ENCODE peak calls at places on chromosomes 5 and 9, in nine cellular contexts. One of them, this sample, is unnamed.
A peak's percentile ranks its signal among the peaks of the same experiment; 100 is the strongest.

GRCh38 chr5:172059661-172060100 is 53.2 kb upstream of the FBXW11 start:
- DNase-seq in hypothalamus: no peak
- DNase-seq in Peyer's patch: no peak
- DNase-seq in HT1080: peak; percentile 32
- DNase-seq in cardiac fibroblast: peak; percentile 35
- DNase-seq in uterus: no peak
- DNase-seq in stimulated activated CD8-positive, alpha-beta memory T cell treated with anti-CD3 and anti-CD28 coated beads, Interleukin-15, amount 100 ng/mL, for 48 hours: no peak
- DNase-seq in tibial artery: no peak
- DNase-seq in T-helper 2 cell: no peak
- DNase-seq in this sample: no peak

GRCh38 chr5:134552301-134552700 is 26.8 kb downstream of the JADE2 start:
- DNase-seq in hypothalamus: no peak
- DNase-seq in Peyer's patch: no peak
- DNase-seq in HT1080: peak; percentile 84
- DNase-seq in cardiac fibroblast: peak; percentile 99
- DNase-seq in uterus: no peak
- DNase-seq in stimulated activated CD8-positive, alpha-beta memory T cell treated with anti-CD3 and anti-CD28 coated beads, Interleukin-15, amount 100 ng/mL, for 48 hours: no peak
- DNase-seq in tibial artery: peak; percentile 81
- DNase-seq in T-helper 2 cell: no peak
- DNase-seq in this sample: peak; percentile 99

GRCh38 chr5:175728316-175728715 is 70.4 kb downstream of the HRH2 start:
- DNase-seq in hypothalamus: no peak
- DNase-seq in Peyer's patch: no peak
- DNase-seq in HT1080: no peak
- DNase-seq in cardiac fibroblast: no peak
- DNase-seq in uterus: no peak
- DNase-seq in stimulated activated CD8-positive, alpha-beta memory T cell treated with anti-CD3 and anti-CD28 coated beads, Interleukin-15, amount 100 ng/mL, for 48 hours: no peak
- DNase-seq in tibial artery: no peak
- DNase-seq in T-helper 2 cell: no peak
- DNase-seq in this sample: no peak

GRCh38 chr9:68949271-68950000 is 64.5 kb downstream of the PRKACG start:
- DNase-seq in hypothalamus: no peak
- DNase-seq in Peyer's patch: no peak
- DNase-seq in HT1080: peak; percentile 40
- DNase-seq in cardiac fibroblast: peak; percentile 26
- DNase-seq in uterus: no peak
- DNase-seq in stimulated activated CD8-positive, alpha-beta memory T cell treated with anti-CD3 and anti-CD28 coated beads, Interleukin-15, amount 100 ng/mL, for 48 hours: no peak
- DNase-seq in tibial artery: no peak
- DNase-seq in T-helper 2 cell: peak; percentile 53
- DNase-seq in this sample: no peak

GRCh38 chr5:62268239-62268638 is 37.8 kb upstream of the KIF2A start:
- DNase-seq in hypothalamus: no peak
- DNase-seq in Peyer's patch: no peak
- DNase-seq in HT1080: peak; percentile 49
- DNase-seq in cardiac fibroblast: no peak
- DNase-seq in uterus: no peak
- DNase-seq in stimulated activated CD8-positive, alpha-beta memory T cell treated with anti-CD3 and anti-CD28 coated beads, Interleukin-15, amount 100 ng/mL, for 48 hours: no peak
- DNase-seq in tibial artery: no peak
- DNase-seq in T-helper 2 cell: no peak
- DNase-seq in this sample: peak; percentile 30

GRCh38 chr5:39448504-39449128 is 23.8 kb upstream of the DAB2 start:
- DNase-seq in hypothalamus: no peak
- DNase-seq in Peyer's patch: peak; percentile 58
- DNase-seq in HT1080: no peak
- DNase-seq in cardiac fibroblast: no peak
- DNase-seq in uterus: no peak
- DNase-seq in stimulated activated CD8-positive, alpha-beta memory T cell treated with anti-CD3 and anti-CD28 coated beads, Interleukin-15, amount 100 ng/mL, for 48 hours: no peak
- DNase-seq in tibial artery: peak; percentile 34
- DNase-seq in T-helper 2 cell: no peak
- DNase-seq in this sample: no peak

GRCh38 chr9:4661165-4662095 is 664 bp upstream of the PLPP6 start:
- DNase-seq in hypothalamus: no peak
- DNase-seq in Peyer's patch: no peak
- DNase-seq in HT1080: no peak
- DNase-seq in cardiac fibroblast: no peak
- DNase-seq in uterus: no peak
- DNase-seq in stimulated activated CD8-positive, alpha-beta memory T cell treated with anti-CD3 and anti-CD28 coated beads, Interleukin-15, amount 100 ng/mL, for 48 hours: no peak
- DNase-seq in tibial artery: no peak
- DNase-seq in T-helper 2 cell: no peak
- DNase-seq in this sample: peak; percentile 68

GRCh38 chr9:83582026-83582425 is 40.9 kb upstream of the IDNK start:
- DNase-seq in hypothalamus: no peak
- DNase-seq in Peyer's patch: no peak
- DNase-seq in HT1080: peak; percentile 41
- DNase-seq in cardiac fibroblast: peak; percentile 72
- DNase-seq in uterus: no peak
- DNase-seq in stimulated activated CD8-positive, alpha-beta memory T cell treated with anti-CD3 and anti-CD28 coated beads, Interleukin-15, amount 100 ng/mL, for 48 hours: no peak
- DNase-seq in tibial artery: peak; percentile 43
- DNase-seq in T-helper 2 cell: no peak
- DNase-seq in this sample: peak; percentile 18

GRCh38 chr5:464446-464842 is 21.5 kb downstream of the EXOC3 start:
- DNase-seq in hypothalamus: no peak
- DNase-seq in Peyer's patch: peak; percentile 36
- DNase-seq in HT1080: no peak
- DNase-seq in cardiac fibroblast: no peak
- DNase-seq in uterus: no peak
- DNase-seq in stimulated activated CD8-positive, alpha-beta memory T cell treated with anti-CD3 and anti-CD28 coated beads, Interleukin-15, amount 100 ng/mL, for 48 hours: no peak
- DNase-seq in tibial artery: peak; percentile 8
- DNase-seq in T-helper 2 cell: no peak
- DNase-seq in this sample: no peak

GRCh38 chr9:13865869-13866268 is 448.1 kb downstream of the NFIB start:
- DNase-seq in hypothalamus: no peak
- DNase-seq in Peyer's patch: no peak
- DNase-seq in HT1080: no peak
- DNase-seq in cardiac fibroblast: peak; percentile 39
- DNase-seq in uterus: no peak
- DNase-seq in stimulated activated CD8-positive, alpha-beta memory T cell treated with anti-CD3 and anti-CD28 coated beads, Interleukin-15, amount 100 ng/mL, for 48 hours: no peak
- DNase-seq in tibial artery: no peak
- DNase-seq in T-helper 2 cell: no peak
- DNase-seq in this sample: no peak

GRCh38 chr9:127131871-127132270 is 9.4 kb upstream of the ANGPTL2 start:
- DNase-seq in hypothalamus: no peak
- DNase-seq in Peyer's patch: no peak
- DNase-seq in HT1080: peak; percentile 67
- DNase-seq in cardiac fibroblast: peak; percentile 65
- DNase-seq in uterus: no peak
- DNase-seq in stimulated activated CD8-positive, alpha-beta memory T cell treated with anti-CD3 and anti-CD28 coated beads, Interleukin-15, amount 100 ng/mL, for 48 hours: no peak
- DNase-seq in tibial artery: no peak
- DNase-seq in T-helper 2 cell: no peak
- DNase-seq in this sample: peak; percentile 87

GRCh38 chr5:53782620-53783019 is 222.2 kb downstream of the NDUFS4 start:
- DNase-seq in hypothalamus: no peak
- DNase-seq in Peyer's patch: no peak
- DNase-seq in HT1080: no peak
- DNase-seq in cardiac fibroblast: no peak
- DNase-seq in uterus: no peak
- DNase-seq in stimulated activated CD8-positive, alpha-beta memory T cell treated with anti-CD3 and anti-CD28 coated beads, Interleukin-15, amount 100 ng/mL, for 48 hours: no peak
- DNase-seq in tibial artery: no peak
- DNase-seq in T-helper 2 cell: no peak
- DNase-seq in this sample: peak; percentile 6

GRCh38 chr5:55679556-55679955 is 32.6 kb downstream of the SLC38A9 start:
- DNase-seq in hypothalamus: no peak
- DNase-seq in Peyer's patch: no peak
- DNase-seq in HT1080: no peak
- DNase-seq in cardiac fibroblast: no peak
- DNase-seq in uterus: no peak
- DNase-seq in stimulated activated CD8-positive, alpha-beta memory T cell treated with anti-CD3 and anti-CD28 coated beads, Interleukin-15, amount 100 ng/mL, for 48 hours: no peak
- DNase-seq in tibial artery: no peak
- DNase-seq in T-helper 2 cell: no peak
- DNase-seq in this sample: peak; percentile 20

GRCh38 chr9:103991698-103992097 is 102.4 kb upstream of the SMC2 start:
- DNase-seq in hypothalamus: no peak
- DNase-seq in Peyer's patch: no peak
- DNase-seq in HT1080: peak; percentile 11
- DNase-seq in cardiac fibroblast: no peak
- DNase-seq in uterus: no peak
- DNase-seq in stimulated activated CD8-positive, alpha-beta memory T cell treated with anti-CD3 and anti-CD28 coated beads, Interleukin-15, amount 100 ng/mL, for 48 hours: no peak
- DNase-seq in tibial artery: no peak
- DNase-seq in T-helper 2 cell: peak; percentile 91
- DNase-seq in this sample: no peak

GRCh38 chr5:135138116-135138850 is 104.3 kb upstream of the PITX1 start:
- DNase-seq in hypothalamus: no peak
- DNase-seq in Peyer's patch: no peak
- DNase-seq in HT1080: no peak
- DNase-seq in cardiac fibroblast: no peak
- DNase-seq in uterus: no peak
- DNase-seq in stimulated activated CD8-positive, alpha-beta memory T cell treated with anti-CD3 and anti-CD28 coated beads, Interleukin-15, amount 100 ng/mL, for 48 hours: no peak
- DNase-seq in tibial artery: no peak
- DNase-seq in T-helper 2 cell: no peak
- DNase-seq in this sample: no peak

GRCh38 chr9:88559661-88560060 is 24.7 kb downstream of the NXNL2 start:
- DNase-seq in hypothalamus: no peak
- DNase-seq in Peyer's patch: no peak
- DNase-seq in HT1080: peak; percentile 9
- DNase-seq in cardiac fibroblast: peak; percentile 10
- DNase-seq in uterus: no peak
- DNase-seq in stimulated activated CD8-positive, alpha-beta memory T cell treated with anti-CD3 and anti-CD28 coated beads, Interleukin-15, amount 100 ng/mL, for 48 hours: no peak
- DNase-seq in tibial artery: no peak
- DNase-seq in T-helper 2 cell: no peak
- DNase-seq in this sample: no peak

GRCh38 chr9:84322830-84323229 is 17.7 kb downstream of the SLC28A3 start:
- DNase-seq in hypothalamus: no peak
- DNase-seq in Peyer's patch: no peak
- DNase-seq in HT1080: peak; percentile 88
- DNase-seq in cardiac fibroblast: peak; percentile 45
- DNase-seq in uterus: no peak
- DNase-seq in stimulated activated CD8-positive, alpha-beta memory T cell treated with anti-CD3 and anti-CD28 coated beads, Interleukin-15, amount 100 ng/mL, for 48 hours: no peak
- DNase-seq in tibial artery: no peak
- DNase-seq in T-helper 2 cell: no peak
- DNase-seq in this sample: peak; percentile 20

GRCh38 chr5:75622564-75622963 is 11.3 kb downstream of the ANKDD1B start:
- DNase-seq in hypothalamus: no peak
- DNase-seq in Peyer's patch: no peak
- DNase-seq in HT1080: peak; percentile 71
- DNase-seq in cardiac fibroblast: no peak
- DNase-seq in uterus: no peak
- DNase-seq in stimulated activated CD8-positive, alpha-beta memory T cell treated with anti-CD3 and anti-CD28 coated beads, Interleukin-15, amount 100 ng/mL, for 48 hours: no peak
- DNase-seq in tibial artery: no peak
- DNase-seq in T-helper 2 cell: no peak
- DNase-seq in this sample: peak; percentile 73

GRCh38 chr5:150781706-150782614 is 3.4 kb downstream of the SMIM3 start:
- DNase-seq in hypothalamus: no peak
- DNase-seq in Peyer's patch: no peak
- DNase-seq in HT1080: no peak
- DNase-seq in cardiac fibroblast: peak; percentile 95
- DNase-seq in uterus: peak; percentile 62
- DNase-seq in stimulated activated CD8-positive, alpha-beta memory T cell treated with anti-CD3 and anti-CD28 coated beads, Interleukin-15, amount 100 ng/mL, for 48 hours: no peak
- DNase-seq in tibial artery: peak; percentile 86
- DNase-seq in T-helper 2 cell: no peak
- DNase-seq in this sample: peak; percentile 99

GRCh38 chr9:114958021-114958846 is 27.8 kb upstream of the TNFSF8 start:
- DNase-seq in hypothalamus: no peak
- DNase-seq in Peyer's patch: no peak
- DNase-seq in HT1080: peak; percentile 19
- DNase-seq in cardiac fibroblast: peak; percentile 5
- DNase-seq in uterus: no peak
- DNase-seq in stimulated activated CD8-positive, alpha-beta memory T cell treated with anti-CD3 and anti-CD28 coated beads, Interleukin-15, amount 100 ng/mL, for 48 hours: peak; percentile 42
- DNase-seq in tibial artery: peak; percentile 62
- DNase-seq in T-helper 2 cell: peak; percentile 59
- DNase-seq in this sample: no peak

GRCh38 chr9:129069128-129069824 is 11.6 kb upstream of the DOLPP1 start:
- DNase-seq in hypothalamus: no peak
- DNase-seq in Peyer's patch: peak; percentile 73
- DNase-seq in HT1080: no peak
- DNase-seq in cardiac fibroblast: peak; percentile 69
- DNase-seq in uterus: no peak
- DNase-seq in stimulated activated CD8-positive, alpha-beta memory T cell treated with anti-CD3 and anti-CD28 coated beads, Interleukin-15, amount 100 ng/mL, for 48 hours: peak; percentile 55
- DNase-seq in tibial artery: peak; percentile 70
- DNase-seq in T-helper 2 cell: peak; percentile 80
- DNase-seq in this sample: no peak

GRCh38 chr5:56003633-56004032 is 8.9 kb upstream of the IL6ST start:
- DNase-seq in hypothalamus: no peak
- DNase-seq in Peyer's patch: no peak
- DNase-seq in HT1080: no peak
- DNase-seq in cardiac fibroblast: peak; percentile 78
- DNase-seq in uterus: no peak
- DNase-seq in stimulated activated CD8-positive, alpha-beta memory T cell treated with anti-CD3 and anti-CD28 coated beads, Interleukin-15, amount 100 ng/mL, for 48 hours: no peak
- DNase-seq in tibial artery: no peak
- DNase-seq in T-helper 2 cell: no peak
- DNase-seq in this sample: no peak

GRCh38 chr9:95511232-95511951 is 5.4 kb downstream of the PTCH1 start:
- DNase-seq in hypothalamus: peak; percentile 69
- DNase-seq in Peyer's patch: peak; percentile 87
- DNase-seq in HT1080: peak; percentile 62
- DNase-seq in cardiac fibroblast: peak; percentile 78
- DNase-seq in uterus: no peak
- DNase-seq in stimulated activated CD8-positive, alpha-beta memory T cell treated with anti-CD3 and anti-CD28 coated beads, Interleukin-15, amount 100 ng/mL, for 48 hours: no peak
- DNase-seq in tibial artery: peak; percentile 68
- DNase-seq in T-helper 2 cell: peak; percentile 53
- DNase-seq in this sample: no peak

GRCh38 chr5:150105898-150106615 is 19.7 kb upstream of the CSF1R start:
- DNase-seq in hypothalamus: no peak
- DNase-seq in Peyer's patch: no peak
- DNase-seq in HT1080: no peak
- DNase-seq in cardiac fibroblast: no peak
- DNase-seq in uterus: no peak
- DNase-seq in stimulated activated CD8-positive, alpha-beta memory T cell treated with anti-CD3 and anti-CD28 coated beads, Interleukin-15, amount 100 ng/mL, for 48 hours: no peak
- DNase-seq in tibial artery: no peak
- DNase-seq in T-helper 2 cell: no peak
- DNase-seq in this sample: no peak

GRCh38 chr9:76365028-76365427 is 29.2 kb downstream of the RFK start:
- DNase-seq in hypothalamus: no peak
- DNase-seq in Peyer's patch: no peak
- DNase-seq in HT1080: peak; percentile 57
- DNase-seq in cardiac fibroblast: peak; percentile 43
- DNase-seq in uterus: no peak
- DNase-seq in stimulated activated CD8-positive, alpha-beta memory T cell treated with anti-CD3 and anti-CD28 coated beads, Interleukin-15, amount 100 ng/mL, for 48 hours: no peak
- DNase-seq in tibial artery: no peak
- DNase-seq in T-helper 2 cell: no peak
- DNase-seq in this sample: peak; percentile 71

This sample was measured in astrocyte.